ENCODE peak calls at places on chromosomes 1 and 21, in six cellular contexts. One of them, this sample, is unnamed.

GRCh38 chr1:84780000-84780716 is 89.9 kb upstream of the SSX2IP start:
- DNase-seq in esophagus squamous epithelium: no peak
- DNase-seq in thoracic aorta: no peak
- DNase-seq in heart left ventricle: no peak
- DNase-seq in breast epithelium: no peak
- DNase-seq in CD8-positive, alpha-beta T cell: no peak
- DNase-seq in this sample: no peak

GRCh38 chr1:94621392-94621791 is 79.8 kb upstream of the F3 start:
- DNase-seq in breast epithelium: peak; percentile 69
- DNase-seq in esophagus squamous epithelium: no peak
- DNase-seq in heart left ventricle: no peak
- DNase-seq in thoracic aorta: no peak
- DNase-seq in CD8-positive, alpha-beta T cell: no peak
- DNase-seq in this sample: peak; percentile 83

GRCh38 chr21:18951291-18952038 is 547.9 kb upstream of the TMPRSS15 start:
- DNase-seq in esophagus squamous epithelium: no peak
- DNase-seq in CD8-positive, alpha-beta T cell: no peak
- DNase-seq in breast epithelium: no peak
- DNase-seq in heart left ventricle: no peak
- DNase-seq in thoracic aorta: no peak
- DNase-seq in this sample: peak; percentile 67

GRCh38 chr1:228314658-228315483 is 91.8 kb downstream of the TRIM11 start:
- DNase-seq in CD8-positive, alpha-beta T cell: no peak
- DNase-seq in thoracic aorta: no peak
- DNase-seq in heart left ventricle: no peak
- DNase-seq in breast epithelium: no peak
- DNase-seq in esophagus squamous epithelium: no peak
- DNase-seq in this sample: no peak

GRCh38 chr1:193435771-193436170 is 249.4 kb upstream of the B3GALT2 start:
- DNase-seq in thoracic aorta: no peak
- DNase-seq in heart left ventricle: no peak
- DNase-seq in breast epithelium: no peak
- DNase-seq in esophagus squamous epithelium: no peak
- DNase-seq in CD8-positive, alpha-beta T cell: no peak
- DNase-seq in this sample: no peak

GRCh38 chr1:241533375-241534115 is 1.4 kb downstream of the KMO start:
- DNase-seq in thoracic aorta: no peak
- DNase-seq in heart left ventricle: no peak
- DNase-seq in CD8-positive, alpha-beta T cell: no peak
- DNase-seq in breast epithelium: no peak
- DNase-seq in esophagus squamous epithelium: no peak
- DNase-seq in this sample: no peak

GRCh38 chr1:109863699-109864062 is 47.0 kb upstream of the CSF1 start:
- DNase-seq in heart left ventricle: no peak
- DNase-seq in thoracic aorta: no peak
- DNase-seq in CD8-positive, alpha-beta T cell: no peak
- DNase-seq in esophagus squamous epithelium: no peak
- DNase-seq in breast epithelium: no peak
- DNase-seq in this sample: no peak

GRCh38 chr1:41419584-41420295 is 58.5 kb downstream of the FOXO6 start:
- DNase-seq in esophagus squamous epithelium: no peak
- DNase-seq in breast epithelium: no peak
- DNase-seq in thoracic aorta: no peak
- DNase-seq in heart left ventricle: no peak
- DNase-seq in CD8-positive, alpha-beta T cell: no peak
- DNase-seq in this sample: no peak

GRCh38 chr1:220203816-220204215 is 68.4 kb downstream of the RAB3GAP2 start:
- DNase-seq in thoracic aorta: no peak
- DNase-seq in heart left ventricle: no peak
- DNase-seq in CD8-positive, alpha-beta T cell: no peak
- DNase-seq in breast epithelium: no peak
- DNase-seq in esophagus squamous epithelium: no peak
- DNase-seq in this sample: no peak

GRCh38 chr1:224513787-224514209 is 79.2 kb upstream of the WDR26 start:
- DNase-seq in breast epithelium: peak; percentile 85
- DNase-seq in thoracic aorta: no peak
- DNase-seq in esophagus squamous epithelium: peak; percentile 25
- DNase-seq in heart left ventricle: peak; percentile 81
- DNase-seq in CD8-positive, alpha-beta T cell: peak; percentile 68
- DNase-seq in this sample: peak; percentile 78

GRCh38 chr21:16330340-16331319 is 600.8 kb downstream of the USP25 start:
- DNase-seq in breast epithelium: no peak
- DNase-seq in heart left ventricle: peak; percentile 12
- DNase-seq in CD8-positive, alpha-beta T cell: no peak
- DNase-seq in esophagus squamous epithelium: no peak
- DNase-seq in thoracic aorta: no peak
- DNase-seq in this sample: peak; percentile 50

GRCh38 chr1:243849089-243850012 is 692 bp downstream of the AKT3 start:
- DNase-seq in thoracic aorta: peak; percentile 7
- DNase-seq in breast epithelium: no peak
- DNase-seq in heart left ventricle: peak; percentile 68
- DNase-seq in esophagus squamous epithelium: no peak
- DNase-seq in CD8-positive, alpha-beta T cell: peak; percentile 48
- DNase-seq in this sample: peak; percentile 41

GRCh38 chr1:94619731-94620130 is 78.2 kb upstream of the F3 start:
- DNase-seq in heart left ventricle: no peak
- DNase-seq in breast epithelium: no peak
- DNase-seq in thoracic aorta: no peak
- DNase-seq in esophagus squamous epithelium: no peak
- DNase-seq in CD8-positive, alpha-beta T cell: no peak
- DNase-seq in this sample: no peak

GRCh38 chr1:66778266-66778665 is 22.8 kb downstream of the INSL5 start:
- DNase-seq in heart left ventricle: no peak
- DNase-seq in CD8-positive, alpha-beta T cell: no peak
- DNase-seq in breast epithelium: no peak
- DNase-seq in esophagus squamous epithelium: no peak
- DNase-seq in thoracic aorta: no peak
- DNase-seq in this sample: no peak

GRCh38 chr1:177954076-177954475 is 15.8 kb downstream of the SEC16B start:
- DNase-seq in thoracic aorta: no peak
- DNase-seq in heart left ventricle: no peak
- DNase-seq in esophagus squamous epithelium: no peak
- DNase-seq in CD8-positive, alpha-beta T cell: no peak
- DNase-seq in breast epithelium: no peak
- DNase-seq in this sample: no peak

GRCh38 chr1:242184955-242185354 is 186.1 kb upstream of the MAP1LC3C start:
- DNase-seq in CD8-positive, alpha-beta T cell: no peak
- DNase-seq in esophagus squamous epithelium: no peak
- DNase-seq in breast epithelium: no peak
- DNase-seq in thoracic aorta: no peak
- DNase-seq in heart left ventricle: no peak
- DNase-seq in this sample: no peak

GRCh38 chr1:29452463-29453230 is 216.3 kb downstream of the PTPRU start:
- DNase-seq in breast epithelium: peak; percentile 19
- DNase-seq in thoracic aorta: no peak
- DNase-seq in heart left ventricle: no peak
- DNase-seq in esophagus squamous epithelium: no peak
- DNase-seq in CD8-positive, alpha-beta T cell: no peak
- DNase-seq in this sample: no peak

GRCh38 chr1:176897350-176898236 is 266.9 kb downstream of the ASTN1 start:
- DNase-seq in breast epithelium: peak; percentile 57
- DNase-seq in heart left ventricle: peak; percentile 35
- DNase-seq in thoracic aorta: no peak
- DNase-seq in CD8-positive, alpha-beta T cell: no peak
- DNase-seq in esophagus squamous epithelium: no peak
- DNase-seq in this sample: no peak

GRCh38 chr1:245730796-245731195 is 576.0 kb downstream of the KIF26B start:
- DNase-seq in thoracic aorta: no peak
- DNase-seq in breast epithelium: no peak
- DNase-seq in CD8-positive, alpha-beta T cell: no peak
- DNase-seq in esophagus squamous epithelium: no peak
- DNase-seq in heart left ventricle: no peak
- DNase-seq in this sample: no peak

GRCh38 chr21:42651515-42652401 is 1.7 kb upstream of the PDE9A start:
- DNase-seq in CD8-positive, alpha-beta T cell: no peak
- DNase-seq in breast epithelium: no peak
- DNase-seq in thoracic aorta: no peak
- DNase-seq in heart left ventricle: no peak
- DNase-seq in esophagus squamous epithelium: no peak
- DNase-seq in this sample: peak; percentile 87

GRCh38 chr1:183841950-183842816 is 37.3 kb downstream of the RGL1 start:
- DNase-seq in CD8-positive, alpha-beta T cell: no peak
- DNase-seq in heart left ventricle: peak; percentile 42
- DNase-seq in thoracic aorta: no peak
- DNase-seq in breast epithelium: no peak
- DNase-seq in esophagus squamous epithelium: no peak
- DNase-seq in this sample: no peak

GRCh38 chr1:63920154-63921117 is 146.6 kb downstream of the ROR1 start:
- DNase-seq in CD8-positive, alpha-beta T cell: no peak
- DNase-seq in esophagus squamous epithelium: no peak
- DNase-seq in heart left ventricle: no peak
- DNase-seq in breast epithelium: no peak
- DNase-seq in thoracic aorta: no peak
- DNase-seq in this sample: no peak

GRCh38 chr1:153565529-153566374 is at the start of gene S100A2:
- DNase-seq in CD8-positive, alpha-beta T cell: no peak
- DNase-seq in heart left ventricle: no peak
- DNase-seq in thoracic aorta: peak; percentile 66
- DNase-seq in breast epithelium: no peak
- DNase-seq in esophagus squamous epithelium: no peak
- DNase-seq in this sample: peak; percentile 67

GRCh38 chr1:1322418-1322817 is 2.0 kb downstream of the INTS11 start:
- DNase-seq in heart left ventricle: no peak
- DNase-seq in thoracic aorta: no peak
- DNase-seq in breast epithelium: no peak
- DNase-seq in esophagus squamous epithelium: no peak
- DNase-seq in CD8-positive, alpha-beta T cell: no peak
- DNase-seq in this sample: no peak

GRCh38 chr1:204192046-204192445 is 4.2 kb downstream of the KISS1 start:
- DNase-seq in breast epithelium: no peak
- DNase-seq in CD8-positive, alpha-beta T cell: no peak
- DNase-seq in heart left ventricle: no peak
- DNase-seq in esophagus squamous epithelium: no peak
- DNase-seq in thoracic aorta: no peak
- DNase-seq in this sample: no peak

GRCh38 chr1:224786533-224787249 is 142.8 kb upstream of the DNAH14 start:
- DNase-seq in esophagus squamous epithelium: no peak
- DNase-seq in heart left ventricle: no peak
- DNase-seq in breast epithelium: no peak
- DNase-seq in CD8-positive, alpha-beta T cell: no peak
- DNase-seq in thoracic aorta: no peak
- DNase-seq in this sample: no peak

GRCh38 chr21:33760641-33761103 is 118.4 kb downstream of the ITSN1 start:
- DNase-seq in CD8-positive, alpha-beta T cell: no peak
- DNase-seq in breast epithelium: no peak
- DNase-seq in heart left ventricle: no peak
- DNase-seq in esophagus squamous epithelium: no peak
- DNase-seq in thoracic aorta: no peak
- DNase-seq in this sample: no peak

DNA sequence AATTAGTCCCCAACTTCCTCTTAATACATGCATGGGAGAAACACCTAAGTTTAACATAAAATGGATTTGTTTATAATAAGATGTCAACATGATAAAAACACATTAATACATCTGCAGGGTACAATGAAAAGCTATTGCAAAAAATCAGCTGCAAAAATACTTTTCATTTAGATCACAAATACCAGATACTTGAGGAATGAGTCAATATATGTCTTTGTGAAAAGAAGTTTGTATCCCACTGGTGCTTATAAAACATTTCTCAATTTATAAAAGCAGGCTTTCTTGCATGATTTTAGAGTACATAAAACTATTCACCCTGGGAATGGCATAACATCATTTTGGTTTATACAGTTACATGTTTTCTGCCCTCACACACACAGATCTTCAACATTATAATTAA is 18.6 kb upstream of the PRKAA2 start:
- DNase-seq in esophagus squamous epithelium: no peak
- DNase-seq in breast epithelium: no peak
- DNase-seq in thoracic aorta: no peak
- DNase-seq in heart left ventricle: no peak
- DNase-seq in CD8-positive, alpha-beta T cell: no peak
- DNase-seq in this sample: no peak
- H3K4me3 ChIP-seq in esophagus squamous epithelium: no peak overlapping the region
- H3K4me3 ChIP-seq in breast epithelium: no peak overlapping the region
- H3K4me3 ChIP-seq in thoracic aorta: no peak overlapping the region
- H3K4me3 ChIP-seq in heart left ventricle: no peak overlapping the region
- H3K4me3 ChIP-seq in CD8-positive, alpha-beta T cell: no peak overlapping the region
- H3K4me3 ChIP-seq in this sample: no peak overlapping the region

GRCh38 chr1:26820784-26821269 is 5.7 kb upstream of the ZDHHC18 start:
- DNase-seq in breast epithelium: no peak
- DNase-seq in esophagus squamous epithelium: no peak
- DNase-seq in heart left ventricle: no peak
- DNase-seq in thoracic aorta: no peak
- DNase-seq in CD8-positive, alpha-beta T cell: no peak
- DNase-seq in this sample: peak; percentile 15
- TF ChIP-seq CTCF in breast epithelium: no peak
- TF ChIP-seq CTCF in esophagus squamous epithelium: no peak
- TF ChIP-seq CTCF in heart left ventricle: peak; percentile 13
- TF ChIP-seq CTCF in thoracic aorta: no peak
- TF ChIP-seq CTCF in CD8-positive, alpha-beta T cell: peak; percentile 57
- TF ChIP-seq CTCF in this sample: no peak

GRCh38 chr1:26789612-26789865 is 1.8 kb downstream of the PIGV start:
- DNase-seq in breast epithelium: no peak
- DNase-seq in thoracic aorta: no peak
- DNase-seq in esophagus squamous epithelium: no peak
- DNase-seq in CD8-positive, alpha-beta T cell: no peak
- DNase-seq in heart left ventricle: no peak
- DNase-seq in this sample: no peak

GRCh38 chr1:26790551-26790953 is 2.8 kb downstream of the PIGV start:
- DNase-seq in esophagus squamous epithelium: no peak
- DNase-seq in thoracic aorta: no peak
- DNase-seq in heart left ventricle: no peak
- DNase-seq in breast epithelium: no peak
- DNase-seq in CD8-positive, alpha-beta T cell: no peak
- DNase-seq in this sample: no peak

GRCh38 chr1:26788836-26789611 is 1.3 kb downstream of the PIGV start:
- DNase-seq in thoracic aorta: peak; percentile 51
- DNase-seq in CD8-positive, alpha-beta T cell: peak; percentile 67
- DNase-seq in heart left ventricle: peak; percentile 90
- DNase-seq in esophagus squamous epithelium: peak; percentile 30
- DNase-seq in breast epithelium: peak; percentile 87
- DNase-seq in this sample: peak; percentile 83

GRCh38 chr1:26791138-26791537 is 3.4 kb downstream of the PIGV start:
- DNase-seq in esophagus squamous epithelium: no peak
- DNase-seq in thoracic aorta: no peak
- DNase-seq in CD8-positive, alpha-beta T cell: no peak
- DNase-seq in breast epithelium: no peak
- DNase-seq in heart left ventricle: peak; percentile 33
- DNase-seq in this sample: no peak

DNA sequence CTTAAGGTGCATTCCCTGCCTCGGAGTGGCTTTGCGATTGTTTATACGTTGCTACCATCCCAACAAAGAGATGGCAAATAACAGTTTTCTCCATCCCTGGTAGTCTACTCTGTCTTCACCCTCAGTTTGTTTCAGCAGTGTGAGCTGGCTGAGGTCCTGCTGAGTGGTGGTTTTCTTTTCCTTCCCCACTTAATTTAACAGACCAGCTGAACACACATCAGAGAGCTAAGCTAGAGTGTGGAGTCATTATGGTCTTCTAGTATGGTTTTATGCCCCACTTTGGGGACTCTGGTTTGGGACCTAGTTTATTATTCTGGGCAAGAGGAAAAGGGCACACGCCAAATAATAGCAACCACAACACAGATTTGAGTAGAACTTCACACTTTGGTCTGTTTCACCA is 2.2 kb downstream of the PIGV start:
- DNase-seq in thoracic aorta: no peak
- DNase-seq in heart left ventricle: no peak
- DNase-seq in breast epithelium: no peak
- DNase-seq in esophagus squamous epithelium: no peak
- DNase-seq in CD8-positive, alpha-beta T cell: no peak
- DNase-seq in this sample: no peak
- H3K36me3 ChIP-seq in thoracic aorta: peaks cover 11% of the 10 kb centered on the region
- H3K36me3 ChIP-seq in heart left ventricle: no peaks in the 10 kb centered on the region
- H3K36me3 ChIP-seq in breast epithelium: no peaks in the 10 kb centered on the region
- H3K36me3 ChIP-seq in esophagus squamous epithelium: peaks cover 6% of the 10 kb centered on the region
- H3K36me3 ChIP-seq in CD8-positive, alpha-beta T cell: no peaks in the 10 kb centered on the region
- H3K36me3 ChIP-seq in this sample: no peaks in the 10 kb centered on the region

GRCh38 chr1:201447911-201448871 is 20.8 kb downstream of the PHLDA3 start:
- DNase-seq in heart left ventricle: peak; percentile 70
- DNase-seq in esophagus squamous epithelium: no peak
- DNase-seq in breast epithelium: peak; percentile 81
- DNase-seq in CD8-positive, alpha-beta T cell: peak; percentile 16
- DNase-seq in thoracic aorta: no peak
- DNase-seq in this sample: peak; percentile 85
- H3K4me3 ChIP-seq in heart left ventricle: no peak overlapping the region
- H3K4me3 ChIP-seq in esophagus squamous epithelium: no peak overlapping the region
- H3K4me3 ChIP-seq in breast epithelium: peak overlapping the region; percentile 19
- H3K4me3 ChIP-seq in CD8-positive, alpha-beta T cell: no peak overlapping the region
- H3K4me3 ChIP-seq in thoracic aorta: no peak overlapping the region
- H3K4me3 ChIP-seq in this sample: no peak overlapping the region

This sample was measured in mucosa of descending colon.